ENCODE peak calls at places on chromosomes 1 and 21, in five cellular contexts. One of them, this sample, is unnamed.

GRCh38 chr1:40438391-40439015 is 11.8 kb upstream of the ZFP69B start:
- DNase-seq in K562: peak; percentile 44
- DNase-seq in HepG2: peak; percentile 37
- DNase-seq in GM12878: no peak
- DNase-seq in H1: no peak
- DNase-seq in this sample: no peak

GRCh38 chr1:171948491-171948890 is 107.2 kb downstream of the DNM3 start:
- DNase-seq in K562: no peak
- DNase-seq in HepG2: no peak
- DNase-seq in GM12878: no peak
- DNase-seq in H1: no peak
- DNase-seq in this sample: no peak

GRCh38 chr1:30684881-30685795 is 38.2 kb downstream of the MATN1 start:
- DNase-seq in K562: peak; percentile 60
- DNase-seq in HepG2: peak; percentile 78
- DNase-seq in GM12878: no peak
- DNase-seq in H1: peak; percentile 90
- DNase-seq in this sample: peak; percentile 90

GRCh38 chr1:42319871-42320484 is 15.1 kb downstream of the FOXJ3 start:
- DNase-seq in K562: peak; percentile 23
- DNase-seq in HepG2: peak; percentile 43
- DNase-seq in GM12878: no peak
- DNase-seq in H1: no peak
- DNase-seq in this sample: no peak

GRCh38 chr1:4690951-4691675 is 36.7 kb downstream of the AJAP1 start:
- DNase-seq in K562: no peak
- DNase-seq in HepG2: no peak
- DNase-seq in GM12878: no peak
- DNase-seq in H1: no peak
- DNase-seq in this sample: no peak

GRCh38 chr1:32274646-32275340 is 17.1 kb upstream of the HDAC1 start:
- DNase-seq in K562: no peak
- DNase-seq in HepG2: no peak
- DNase-seq in GM12878: no peak
- DNase-seq in H1: no peak
- DNase-seq in this sample: no peak

GRCh38 chr1:118304722-118305344 is 119.8 kb upstream of the SPAG17 start:
- DNase-seq in K562: no peak
- DNase-seq in HepG2: no peak
- DNase-seq in GM12878: no peak
- DNase-seq in H1: no peak
- DNase-seq in this sample: no peak

GRCh38 chr1:91015794-91016550 is 5.9 kb downstream of the ZNF644 start:
- DNase-seq in K562: no peak
- DNase-seq in HepG2: peak; percentile 90
- DNase-seq in GM12878: no peak
- DNase-seq in H1: no peak
- DNase-seq in this sample: no peak

GRCh38 chr21:45468971-45469272 is 64.0 kb downstream of the COL18A1 start:
- DNase-seq in K562: no peak
- DNase-seq in HepG2: no peak
- DNase-seq in GM12878: no peak
- DNase-seq in H1: no peak
- DNase-seq in this sample: no peak

GRCh38 chr1:69794831-69795230 is 227.1 kb downstream of the LRRC7 start:
- DNase-seq in K562: no peak
- DNase-seq in HepG2: no peak
- DNase-seq in GM12878: no peak
- DNase-seq in H1: no peak
- DNase-seq in this sample: no peak

GRCh38 chr1:119298687-119299086 is 69.9 kb upstream of the HAO2 start:
- DNase-seq in K562: no peak
- DNase-seq in HepG2: peak; percentile 58
- DNase-seq in GM12878: no peak
- DNase-seq in H1: no peak
- DNase-seq in this sample: no peak

GRCh38 chr1:216447898-216448568 is 24.8 kb upstream of the USH2A start:
- DNase-seq in K562: no peak
- DNase-seq in HepG2: no peak
- DNase-seq in GM12878: no peak
- DNase-seq in H1: no peak
- DNase-seq in this sample: no peak

GRCh38 chr1:31796707-31797106 is 19.1 kb downstream of the SPOCD1 start:
- DNase-seq in K562: no peak
- DNase-seq in HepG2: no peak
- DNase-seq in GM12878: no peak
- DNase-seq in H1: no peak
- DNase-seq in this sample: no peak

GRCh38 chr1:185110145-185110544 is 46.6 kb downstream of the TRMT1L start:
- DNase-seq in K562: no peak
- DNase-seq in HepG2: no peak
- DNase-seq in GM12878: no peak
- DNase-seq in H1: no peak
- DNase-seq in this sample: no peak

GRCh38 chr1:245396615-245397014 is 241.8 kb downstream of the KIF26B start:
- DNase-seq in K562: no peak
- DNase-seq in HepG2: no peak
- DNase-seq in GM12878: no peak
- DNase-seq in H1: no peak
- DNase-seq in this sample: no peak

GRCh38 chr1:42328047-42328625 is 6.9 kb downstream of the FOXJ3 start:
- DNase-seq in K562: peak; percentile 60
- DNase-seq in HepG2: no peak
- DNase-seq in GM12878: no peak
- DNase-seq in H1: no peak
- DNase-seq in this sample: no peak

GRCh38 chr1:171800342-171800741 is 18.9 kb downstream of the METTL13 start:
- DNase-seq in K562: no peak
- DNase-seq in HepG2: no peak
- DNase-seq in GM12878: no peak
- DNase-seq in H1: no peak
- DNase-seq in this sample: no peak

GRCh38 chr1:17265162-17265561 is 16.3 kb downstream of the PADI3 start:
- DNase-seq in K562: no peak
- DNase-seq in HepG2: no peak
- DNase-seq in GM12878: no peak
- DNase-seq in H1: no peak
- DNase-seq in this sample: no peak

GRCh38 chr1:209869242-209870149 is 41.7 kb downstream of the UTP25 start:
- DNase-seq in K562: no peak
- DNase-seq in HepG2: no peak
- DNase-seq in GM12878: no peak
- DNase-seq in H1: no peak
- DNase-seq in this sample: no peak

GRCh38 chr1:209871006-209871405 is 43.2 kb downstream of the UTP25 start:
- DNase-seq in K562: no peak
- DNase-seq in HepG2: no peak
- DNase-seq in GM12878: no peak
- DNase-seq in H1: no peak
- DNase-seq in this sample: no peak

GRCh38 chr1:209873067-209873810 is 45.5 kb downstream of the UTP25 start:
- DNase-seq in K562: no peak
- DNase-seq in HepG2: no peak
- DNase-seq in GM12878: no peak
- DNase-seq in H1: no peak
- DNase-seq in this sample: no peak

GRCh38 chr1:209871430-209871829 is 43.7 kb downstream of the UTP25 start:
- DNase-seq in K562: no peak
- DNase-seq in HepG2: no peak
- DNase-seq in GM12878: no peak
- DNase-seq in H1: no peak
- DNase-seq in this sample: no peak

DNA sequence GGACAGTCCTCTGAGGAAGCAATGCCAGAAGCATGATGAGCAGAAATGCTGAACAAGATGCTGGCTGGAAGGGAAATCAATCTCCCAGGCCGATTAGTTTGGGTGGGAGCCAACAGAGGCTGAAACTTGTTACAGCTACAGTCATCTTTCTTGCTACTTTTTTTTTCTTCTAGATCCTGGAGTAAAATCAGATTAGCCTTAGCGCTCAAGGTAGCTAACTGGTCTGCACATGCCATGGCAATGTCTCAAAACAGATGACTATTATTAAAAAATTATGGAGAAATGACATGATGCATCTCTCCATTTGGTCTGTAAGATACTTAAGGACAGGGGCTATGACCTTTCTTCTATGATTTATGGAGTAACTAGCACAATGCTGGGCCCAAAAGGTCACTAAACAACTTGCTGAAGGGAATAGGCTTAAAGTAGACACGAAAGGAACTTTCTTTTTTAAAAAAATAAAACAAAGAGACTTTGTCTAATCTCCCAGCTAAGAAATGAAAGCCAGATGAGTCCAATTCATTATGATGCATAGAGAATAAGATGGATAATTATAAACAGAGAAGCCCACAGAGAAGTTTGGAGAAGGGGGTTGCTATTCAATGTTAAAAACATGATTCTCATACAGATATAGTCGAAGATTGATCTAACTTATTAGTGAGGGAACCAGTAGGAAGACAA is 42.5 kb downstream of the UTP25 start:
- DNase-seq in K562: no peak
- DNase-seq in HepG2: no peak
- DNase-seq in GM12878: no peak
- DNase-seq in H1: no peak
- DNase-seq in this sample: no peak
- TF ChIP-seq RAD21 in K562: no peak
- TF ChIP-seq RAD21 in HepG2: no peak
- TF ChIP-seq RAD21 in GM12878: no peak
- TF ChIP-seq RAD21 in H1: no peak
- TF ChIP-seq RAD21 in this sample: no peak

DNA sequence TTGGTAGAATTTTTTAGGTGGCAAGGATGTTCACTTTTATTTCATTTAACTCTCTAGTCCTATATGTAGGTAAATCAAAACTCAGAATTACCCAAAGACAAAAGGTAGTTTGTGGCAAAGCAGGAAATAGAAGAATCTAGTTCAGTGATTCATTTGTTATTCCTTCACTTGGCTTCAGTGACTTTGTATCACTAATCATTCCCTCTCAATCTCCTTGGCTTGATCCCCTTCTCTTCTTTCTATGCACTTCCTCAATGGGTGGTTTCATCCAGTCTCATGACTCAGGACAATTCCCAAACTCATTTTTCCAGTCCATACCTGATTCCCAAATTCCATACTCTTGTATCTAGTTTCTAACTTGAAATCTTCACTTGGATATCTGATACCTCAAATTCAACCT is 64.9 kb downstream of the PRKACB start:
- DNase-seq in K562: no peak
- DNase-seq in HepG2: no peak
- DNase-seq in GM12878: no peak
- DNase-seq in H1: no peak
- DNase-seq in this sample: no peak
- TF ChIP-seq ZNF274 in K562: no peak
- TF ChIP-seq ZNF274 in HepG2: no peak
- TF ChIP-seq ZNF274 in GM12878: no peak
- TF ChIP-seq ZNF274 in H1: no peak
- TF ChIP-seq ZNF274 in this sample: no peak

DNA sequence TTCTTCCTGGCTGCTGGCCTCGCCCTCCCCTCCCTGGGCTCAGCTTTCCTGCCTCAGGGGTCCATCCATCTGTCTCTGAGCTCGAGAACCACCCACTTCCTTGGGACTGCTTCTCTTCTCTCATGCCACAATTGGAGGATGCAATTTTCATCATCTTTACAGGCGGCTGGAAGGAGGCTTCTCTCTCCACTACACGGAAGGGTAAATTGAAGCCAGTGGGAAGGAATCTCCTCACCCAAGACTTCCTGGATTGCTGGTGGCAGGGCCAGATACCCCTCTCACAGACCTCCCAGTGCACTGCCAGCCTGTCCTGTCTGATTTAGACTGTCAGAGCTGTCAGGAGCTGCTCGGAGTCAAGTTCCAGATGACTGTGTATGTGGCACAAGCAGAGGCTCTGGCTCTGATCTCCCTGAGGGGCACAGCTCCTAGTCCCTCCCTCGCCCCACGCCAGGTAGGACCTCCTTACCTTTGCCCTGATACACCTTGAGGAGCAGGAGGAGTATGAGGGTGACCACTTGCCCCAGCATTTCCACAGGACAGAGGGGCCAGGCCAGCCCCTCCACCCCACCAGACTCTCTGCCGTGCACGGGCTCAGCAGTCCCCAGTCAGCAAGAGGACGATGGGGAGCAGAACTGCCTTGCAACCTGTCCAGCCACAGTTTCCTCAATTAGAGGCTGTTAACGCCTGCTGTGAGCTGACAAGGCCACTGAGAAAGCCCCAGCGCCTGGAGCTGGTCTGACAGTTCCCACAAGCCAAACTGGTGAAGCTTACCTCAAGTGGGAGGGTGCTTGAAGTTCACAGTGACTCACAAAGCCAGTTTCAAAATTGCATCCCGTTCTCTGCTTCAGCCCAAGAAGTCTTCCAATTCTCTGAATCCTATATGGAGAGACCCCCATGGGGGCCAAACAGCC is at the start of gene CD244:
- DNase-seq in K562: no peak
- DNase-seq in HepG2: no peak
- DNase-seq in GM12878: peak; percentile 71
- DNase-seq in H1: no peak
- DNase-seq in this sample: no peak
- TF ChIP-seq RAD21 in K562: no peak
- TF ChIP-seq RAD21 in HepG2: no peak
- TF ChIP-seq RAD21 in GM12878: no peak
- TF ChIP-seq RAD21 in H1: no peak
- TF ChIP-seq RAD21 in this sample: no peak

GRCh38 chr1:47810964-47811650 is 186.1 kb downstream of the TRABD2B start:
- DNase-seq in K562: no peak
- DNase-seq in HepG2: no peak
- DNase-seq in GM12878: no peak
- DNase-seq in H1: no peak
- DNase-seq in this sample: no peak
- TF ChIP-seq ZNF274 in K562: no peak
- TF ChIP-seq ZNF274 in HepG2: no peak
- TF ChIP-seq ZNF274 in GM12878: no peak
- TF ChIP-seq ZNF274 in H1: no peak
- TF ChIP-seq ZNF274 in this sample: no peak

DNA sequence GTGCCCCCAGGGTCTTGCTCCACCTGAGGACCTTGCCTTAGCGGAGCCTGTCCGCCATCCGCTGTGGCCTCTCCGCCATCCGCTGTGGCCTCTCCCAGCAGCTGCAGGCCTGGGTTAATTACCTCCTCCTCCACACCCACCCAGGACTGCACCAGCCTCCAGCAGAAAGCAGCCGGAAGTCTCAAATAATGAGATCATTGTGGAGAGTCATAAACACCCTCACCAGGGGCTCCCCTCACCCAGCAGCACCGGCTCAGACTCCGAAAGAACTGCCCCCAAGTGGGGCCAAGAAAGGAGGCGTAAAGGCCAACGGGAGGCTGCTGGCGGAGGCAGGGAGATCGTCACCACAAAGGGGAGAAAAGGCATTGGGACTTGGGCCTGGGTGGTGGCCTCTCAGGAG is 10.7 kb upstream of the GPR153 start:
- DNase-seq in K562: no peak
- DNase-seq in HepG2: no peak
- DNase-seq in GM12878: no peak
- DNase-seq in H1: no peak
- DNase-seq in this sample: no peak
- TF ChIP-seq RAD21 in K562: no peak
- TF ChIP-seq RAD21 in HepG2: no peak
- TF ChIP-seq RAD21 in GM12878: no peak
- TF ChIP-seq RAD21 in H1: no peak
- TF ChIP-seq RAD21 in this sample: no peak

This sample was measured in HCT116.